ENCODE peak calls at places on chromosomes 16 and 17, in seven cellular contexts. D, F, L, V, I, C and Y are unnamed samples.

GRCh38 chr17:66776999-66777688 is 57.8 kb upstream of the CACNG5 start:
- DNase-seq in D (peak; percentile 71), F (no peak), L (no peak), V (no peak), I (no peak), C (no peak), Y (peak; percentile 27)

GRCh38 chr16:87603684-87604571 is 1.6 kb downstream of the JPH3 start:
- DNase-seq in D (no peak), F (no peak), L (no peak), V (peak; percentile 77), I (no peak), C (no peak), Y (no peak)

GRCh38 chr17:17064322-17064721 is 22.1 kb downstream of the MPRIP start:
- DNase-seq in D (no peak), F (no peak), L (no peak), V (no peak), I (no peak), C (no peak), Y (no peak)

GRCh38 chr17:72151565-72152391 is 31.0 kb downstream of the SOX9 start:
- DNase-seq in D (peak; percentile 97), F (peak; percentile 97), L (no peak), V (peak; percentile 66), I (peak; percentile 19), C (no peak), Y (peak; percentile 47)

GRCh38 chr17:79619636-79620206 is 8.9 kb upstream of the RBFOX3 start:
- DNase-seq in D (no peak), F (no peak), L (no peak), V (peak; percentile 29), I (no peak), C (no peak), Y (no peak)

GRCh38 chr17:71142333-71142732 is 973.0 kb downstream of the KCNJ2 start:
- DNase-seq in D (no peak), F (no peak), L (no peak), V (no peak), I (no peak), C (no peak), Y (no peak)

GRCh38 chr17:65198653-65199382 is 61.6 kb downstream of the RGS9 start:
- DNase-seq in D (peak; percentile 47), F (peak; percentile 62), L (peak; percentile 38), V (peak; percentile 90), I (peak; percentile 82), C (no peak), Y (no peak)

GRCh38 chr16:85872666-85873561 is 26.0 kb upstream of the IRF8 start:
- DNase-seq in D (no peak), F (no peak), L (no peak), V (no peak), I (no peak), C (no peak), Y (no peak)

GRCh38 chr16:24670623-24671454 is 58.6 kb upstream of the TNRC6A start:
- DNase-seq in D (no peak), F (no peak), L (no peak), V (peak; percentile 81), I (no peak), C (no peak), Y (peak; percentile 51)

DNA sequence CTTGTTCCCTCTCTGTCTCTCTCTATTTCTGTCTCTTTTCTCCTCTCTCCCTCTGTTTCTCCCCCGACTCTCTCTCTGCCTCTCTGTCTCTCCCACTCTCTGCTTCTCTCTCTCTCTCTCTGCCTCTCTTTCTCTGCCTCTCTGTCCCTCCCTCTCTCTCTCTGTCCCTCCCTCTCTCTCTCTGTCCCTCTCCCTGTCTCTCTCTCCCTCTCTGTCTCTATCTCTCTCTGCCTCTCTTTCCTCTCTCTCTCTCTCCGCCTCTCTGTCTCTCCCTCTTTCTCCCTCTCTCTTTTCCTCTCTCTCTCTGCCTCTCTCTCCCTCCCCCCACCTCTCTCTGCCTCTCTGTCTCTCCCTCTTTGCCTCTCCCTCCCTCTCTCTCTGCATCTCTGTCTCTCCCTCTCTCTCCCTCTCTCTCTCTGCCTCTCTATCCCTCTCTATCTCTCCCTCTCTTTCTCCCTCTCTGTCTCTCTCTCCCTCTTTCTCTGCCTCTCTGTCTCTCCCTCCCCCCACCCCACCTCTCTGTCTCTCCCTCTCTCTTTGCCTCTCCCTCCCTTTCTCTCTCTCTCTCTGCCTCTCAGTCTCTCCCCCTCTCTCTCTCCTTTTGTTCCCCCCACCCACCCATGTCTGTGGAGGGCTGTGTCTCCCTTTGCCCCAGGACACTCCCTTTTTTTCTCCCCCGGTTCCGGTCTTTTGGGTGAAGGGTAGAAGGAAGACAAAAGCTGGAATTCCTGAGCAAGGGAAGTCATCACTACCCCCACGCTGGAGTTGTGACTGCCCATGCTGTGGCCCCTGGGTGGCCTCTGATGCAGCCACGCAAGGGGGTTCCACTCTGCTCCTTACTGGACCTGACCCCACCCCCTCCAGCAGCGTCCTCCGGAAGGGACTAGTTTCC is 27.1 kb upstream of the MGAT5B start:
- DNase-seq in D (no peak), F (no peak), L (no peak), V (peak; percentile 67), I (peak; percentile 35), C (no peak), Y (no peak)
- TF ChIP-seq YY1 in D (no peak), F (no peak), L (no peak), V (no peak), I (no peak), C (no peak), Y (no peak)

GRCh38 chr17:1716912-1717695 is 6.9 kb upstream of the TLCD2 start:
- DNase-seq in D (peak; percentile 99), F (peak; percentile 99), L (peak; percentile 97), V (peak; percentile 86), I (peak; percentile 93), C (peak; percentile 95), Y (peak; percentile 96)
- H3K4me1 ChIP-seq in D (peaks cover 54% of the 10 kb centered on the region), F (peaks cover 60% of the 10 kb centered on the region), L (peaks cover 7% of the 10 kb centered on the region), V (peaks cover 31% of the 10 kb centered on the region), I (peaks cover 46% of the 10 kb centered on the region), C (peaks cover 10% of the 10 kb centered on the region), Y (peaks cover 24% of the 10 kb centered on the region)

GRCh38 chr17:82806645-82807044 is 33.2 kb downstream of the ZNF750 start:
- DNase-seq in D (no peak), F (no peak), L (no peak), V (no peak), I (no peak), C (no peak), Y (no peak)

GRCh38 chr17:82807562-82807961 is 32.3 kb downstream of the ZNF750 start:
- DNase-seq in D (no peak), F (no peak), L (no peak), V (no peak), I (no peak), C (no peak), Y (no peak)

GRCh38 chr17:82808921-82809905 is 30.6 kb downstream of the ZNF750 start:
- DNase-seq in D (no peak), F (no peak), L (no peak), V (no peak), I (no peak), C (no peak), Y (no peak)

GRCh38 chr17:82807101-82807500 is 32.7 kb downstream of the ZNF750 start:
- DNase-seq in D (no peak), F (no peak), L (no peak), V (no peak), I (no peak), C (no peak), Y (no peak)

DNA sequence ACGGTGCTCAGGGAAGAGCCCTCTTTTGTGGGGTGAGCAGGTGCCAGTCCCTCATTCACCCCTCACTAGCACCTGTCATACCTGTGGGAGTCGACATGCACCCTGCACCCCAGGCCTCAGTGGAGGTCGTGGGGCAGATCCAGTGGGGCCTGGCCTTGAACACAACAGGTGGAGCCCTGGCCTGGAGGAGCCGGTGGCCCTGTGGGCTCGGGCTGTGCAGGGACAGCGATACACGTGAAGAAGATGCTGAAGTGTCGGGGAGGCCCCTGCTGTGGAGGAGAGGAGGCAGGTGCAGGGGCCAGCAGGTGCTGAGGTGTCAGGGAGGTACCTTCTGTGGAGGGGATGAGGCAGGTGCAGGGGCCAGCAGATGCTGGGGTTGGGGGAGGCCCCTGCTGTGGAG is 31.8 kb downstream of the ZNF750 start:
- DNase-seq in D (no peak), F (no peak), L (no peak), V (no peak), I (no peak), C (no peak), Y (no peak)
- H3K36me3 ChIP-seq in D (peaks cover 46% of the 10 kb centered on the region), F (peaks cover 2% of the 10 kb centered on the region), L (peaks cover 4% of the 10 kb centered on the region), V (peaks cover 7% of the 10 kb centered on the region), I (peaks cover 52% of the 10 kb centered on the region), C (peaks cover 6% of the 10 kb centered on the region), Y (peaks cover 67% of the 10 kb centered on the region)

DNA sequence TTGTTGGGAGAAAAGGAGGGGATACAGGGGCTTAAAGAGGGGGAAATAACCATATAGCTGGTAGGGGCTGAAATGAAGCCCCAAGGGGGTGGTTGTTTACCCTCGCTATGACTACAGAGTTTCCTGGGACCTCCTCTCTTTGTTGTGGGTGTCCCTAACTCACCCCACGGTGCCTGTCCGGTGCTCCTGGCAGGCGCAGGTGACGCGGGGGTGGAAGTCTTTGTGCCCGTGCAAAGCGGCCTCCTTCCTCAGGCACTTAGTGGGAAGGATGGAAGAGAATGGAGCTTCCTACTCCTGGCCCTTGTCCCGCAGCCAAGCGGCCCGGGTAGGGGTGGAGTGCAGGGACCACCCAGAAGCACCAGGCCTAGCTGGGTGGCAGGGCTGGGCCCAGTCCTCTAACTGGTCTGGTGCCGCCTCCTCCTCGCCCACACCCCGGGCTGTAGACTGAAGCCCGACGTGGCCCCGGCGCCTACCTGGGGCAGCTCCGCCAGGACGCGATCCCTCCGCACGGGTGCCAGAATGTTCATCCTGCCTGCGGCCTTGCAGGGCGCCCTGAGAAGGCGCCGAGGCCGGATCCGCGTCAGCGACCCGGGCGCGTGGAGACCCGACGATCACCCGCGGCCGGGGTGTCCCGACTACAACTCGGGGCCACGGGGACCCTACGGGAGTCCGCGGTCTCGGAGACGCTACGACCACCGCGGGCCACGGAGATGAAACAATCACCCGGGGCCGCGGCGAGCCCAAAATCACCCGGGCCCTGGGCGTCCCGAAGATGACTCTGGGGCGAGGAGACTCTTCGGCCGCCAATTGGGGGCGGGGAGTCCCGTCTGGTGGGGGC is 709 bp downstream of the RAB34 start:
- DNase-seq in D (no peak), F (no peak), L (no peak), V (no peak), I (no peak), C (no peak), Y (no peak)
- TF ChIP-seq YY1 in D (no peak), F (no peak), L (no peak), V (no peak), I (no peak), C (no peak), Y (no peak)

GRCh38 chr17:41415411-41415810 is 9.0 kb downstream of the KRT37 start:
- DNase-seq in D (no peak), F (no peak), L (no peak), V (no peak), I (no peak), C (no peak), Y (no peak)
- H3K4me1 ChIP-seq in D (peaks cover 51% of the 10 kb centered on the region), F (peaks cover 35% of the 10 kb centered on the region), L (no peaks in the 10 kb centered on the region), V (no peaks in the 10 kb centered on the region), I (no peaks in the 10 kb centered on the region), C (peaks cover 3% of the 10 kb centered on the region), Y (peaks cover 8% of the 10 kb centered on the region)